ENCODE peak calls at places on chromosomes 1 and 21, in nine cellular contexts. N is HFFc6; A is stimulated activated CD8-positive, alpha-beta memory T cell treated with anti-CD3 and anti-CD28 coated beads, Interleukin-2, amount 100 ng/mL, for 48 hours; P is tibial nerve; O is GM10248; U is adipocyte; Q is AML-193; V is EL; K is mesendoderm. R is an unnamed sample.

GRCh38 chr21:45848805-45849204 is 132.8 kb upstream of the COL6A1 start:
- DNase-seq in O (no peak), P (no peak), V (no peak), N (no peak), A (no peak), U (no peak), Q (no peak), K (no peak), R (no peak)

GRCh38 chr1:228009116-228009827 is 2.5 kb downstream of the WNT3A start:
- DNase-seq in N (no peak), O (peak), K (no peak), P (no peak), U (no peak), Q (no peak), A (no peak), V (no peak), R (no peak)

GRCh38 chr1:15719721-15720120 is 16.3 kb upstream of the SLC25A34 start:
- DNase-seq in K (peak), P (no peak), N (no peak), Q (peak), V (no peak), A (no peak), U (no peak), O (no peak), R (no peak)

GRCh38 chr21:16323586-16323985 is 593.8 kb downstream of the USP25 start:
- DNase-seq in K (no peak), Q (no peak), P (no peak), A (no peak), V (peak), U (peak), O (no peak), N (peak), R (no peak)

GRCh38 chr1:9071554-9072235 is 2.3 kb upstream of the SLC2A5 start:
- DNase-seq in N (no peak), P (no peak), U (no peak), A (no peak), O (no peak), V (no peak), K (no peak), Q (no peak), R (no peak)

GRCh38 chr1:33149453-33150190 is 32.2 kb downstream of the TRIM62 start:
- DNase-seq in O (no peak), N (no peak), K (no peak), V (no peak), Q (no peak), P (no peak), A (no peak), U (no peak), R (no peak)

GRCh38 chr1:180923024-180923841 is 10.5 kb downstream of the KIAA1614 start:
- DNase-seq in P (no peak), U (no peak), V (peak), Q (no peak), O (no peak), A (no peak), K (peak), N (no peak), R (no peak)

GRCh38 chr1:38474738-38475623 is 384.6 kb downstream of the RRAGC start:
- DNase-seq in O (peak), U (no peak), Q (no peak), A (no peak), V (no peak), K (peak), N (no peak), P (no peak), R (peak)

GRCh38 chr21:34579411-34579810 is 35.5 kb downstream of the RCAN1 start:
- DNase-seq in A (no peak), U (peak), V (peak), O (no peak), K (no peak), Q (no peak), N (peak), P (no peak), R (no peak)

R was measured in GM06990.